ENCODE peak calls at places on chromosome 2, in nine cellular contexts. S is cerebellum, U is kidney epithelial cell, N is myocyte, M is anterior cingulate cortex, P is globus pallidus, K is H4, D is T1000, Z is PC-9. Q is an unnamed sample.

GRCh38 chr2:170719810-170720209 is 4.7 kb downstream of the SP5 start:
- DNase-seq in M (no peak), P (no peak), U (no peak), D (no peak), Z (no peak), K (no peak), S (no peak), N (no peak), Q (no peak)

GRCh38 chr2:197599285-197599965 is 76.0 kb downstream of the RFTN2 start:
- DNase-seq in N (peak), K (peak), S (no peak), P (no peak), U (no peak), D (no peak), Z (peak), M (no peak), Q (no peak)

GRCh38 chr2:42048318-42049251 is 764 bp downstream of the PKDCC start:
- DNase-seq in P (no peak), U (no peak), M (no peak), S (no peak), D (no peak), Z (peak), K (no peak), N (no peak), Q (no peak)

GRCh38 chr2:179622635-179623034 is 238.8 kb downstream of the ZNF385B start:
- DNase-seq in Z (no peak), N (peak), U (no peak), P (no peak), K (no peak), S (no peak), M (no peak), D (no peak), Q (no peak)

GRCh38 chr2:56372071-56372656 is 188.4 kb downstream of the CCDC85A start:
- DNase-seq in K (no peak), S (no peak), N (peak), D (no peak), Z (no peak), P (no peak), U (no peak), M (no peak), Q (no peak)

GRCh38 chr2:236743623-236744280 is 174.1 kb downstream of the ACKR3 start:
- DNase-seq in D (no peak), K (no peak), M (no peak), Z (no peak), S (peak), N (peak), P (no peak), U (peak), Q (no peak)

GRCh38 chr2:219912530-219912929 is 285.1 kb downstream of the SLC4A3 start:
- DNase-seq in K (no peak), P (no peak), U (peak), S (no peak), Z (no peak), N (no peak), M (no peak), D (no peak), Q (no peak)

GRCh38 chr2:30789670-30790210 is 17.5 kb downstream of the CAPN13 start:
- DNase-seq in D (no peak), M (no peak), U (no peak), N (no peak), P (no peak), S (no peak), Z (no peak), K (no peak), Q (no peak)

GRCh38 chr2:71833855-71834554 is 313.7 kb downstream of the CYP26B1 start:
- DNase-seq in K (peak), M (no peak), U (no peak), D (peak), N (peak), S (no peak), P (no peak), Z (no peak), Q (peak)

GRCh38 chr2:195659114-195659513 is 2.1 kb downstream of the SLC39A10 start:
- DNase-seq in N (no peak), Z (no peak), P (no peak), K (no peak), S (no peak), D (no peak), U (no peak), M (no peak), Q (peak)

GRCh38 chr2:173124441-173124840 is 48.8 kb downstream of the MAP3K20 start:
- DNase-seq in S (no peak), Z (peak), P (no peak), N (peak), K (no peak), D (no peak), U (peak), M (no peak), Q (no peak)

GRCh38 chr2:102473020-102473419 is at the start of gene SLC9A4:
- DNase-seq in U (no peak), N (peak), S (peak), M (no peak), D (peak), P (peak), K (peak), Z (peak), Q (peak)